ENCODE peak calls at places on chromosomes 6 and 20, in eight cellular contexts. Q is GM20000, S is MCF 10A, O is uterus, F is heart left ventricle, V is kidney epithelial cell, T is endothelial cell, I is AG04449. U is an unnamed sample.

GRCh38 chr6:143843689-143844405 is 709 bp downstream of the LTV1 start:
- DNase-seq in O (no peak), Q (no peak), S (peak), F (no peak), I (no peak), T (no peak), V (no peak), U (no peak)

GRCh38 chr6:44176935-44177509 is 18.4 kb downstream of the CAPN11 start:
- DNase-seq in S (no peak), O (no peak), Q (peak), I (no peak), V (no peak), F (no peak), T (no peak), U (peak)

GRCh38 chr6:36334832-36335459 is 1.7 kb downstream of the BNIP5 start:
- DNase-seq in V (no peak), T (no peak), I (no peak), S (no peak), Q (no peak), F (no peak), O (no peak), U (no peak)

GRCh38 chr6:17600527-17601388 is 656 bp downstream of the FAM8A1 start:
- DNase-seq in Q (peak), V (no peak), I (no peak), O (peak), S (peak), T (peak), F (peak), U (peak)

GRCh38 chr20:45400346-45401031 is 7.6 kb upstream of the DBNDD2 start:
- DNase-seq in S (no peak), O (no peak), I (no peak), T (no peak), Q (no peak), F (no peak), V (no peak), U (no peak)

GRCh38 chr20:57465943-57466342 is 59.0 kb downstream of the CTCFL start:
- DNase-seq in O (no peak), S (no peak), F (no peak), I (no peak), T (no peak), Q (no peak), V (no peak), U (no peak)

GRCh38 chr20:4966826-4967751 is 34.2 kb downstream of the SLC23A2 start:
- DNase-seq in Q (no peak), S (no peak), V (no peak), O (no peak), T (no peak), F (no peak), I (no peak), U (no peak)

GRCh38 chr6:2063547-2063946 is 181.9 kb downstream of the GMDS start:
- DNase-seq in S (no peak), O (no peak), Q (no peak), V (no peak), F (no peak), T (no peak), I (no peak), U (no peak)

GRCh38 chr6:108114861-108115597 is 40.5 kb upstream of the OSTM1 start:
- DNase-seq in I (no peak), O (no peak), V (no peak), F (peak), T (peak), S (no peak), Q (no peak), U (no peak)

GRCh38 chr6:112015725-112016124 is 38.2 kb upstream of the CCN6 start:
- DNase-seq in S (no peak), V (no peak), T (no peak), O (no peak), Q (no peak), F (no peak), I (no peak), U (no peak)

GRCh38 chr20:63529180-63529860 is 7.9 kb downstream of the PTK6 start:
- DNase-seq in O (no peak), F (peak), V (no peak), Q (no peak), T (no peak), I (no peak), S (no peak), U (no peak)

GRCh38 chr6:105986998-105987397 is 99.1 kb upstream of the PRDM1 start:
- DNase-seq in S (no peak), Q (no peak), T (no peak), I (no peak), V (no peak), F (no peak), O (no peak), U (no peak)

GRCh38 chr20:48621256-48622078 is 206.3 kb downstream of the PREX1 start:
- DNase-seq in O (no peak), T (no peak), V (no peak), I (no peak), S (no peak), Q (no peak), F (no peak), U (no peak)

GRCh38 chr6:41535766-41536165 is 10.4 kb upstream of the FOXP4 start:
- DNase-seq in V (no peak), I (no peak), O (no peak), Q (no peak), F (no peak), T (no peak), S (peak), U (no peak)

GRCh38 chr20:43863821-43864544 is 50.7 kb upstream of the TOX2 start:
- DNase-seq in Q (no peak), I (no peak), F (no peak), T (no peak), S (no peak), V (no peak), O (no peak), U (no peak)

GRCh38 chr20:51703446-51704287 is 64.5 kb downstream of the ATP9A start:
- DNase-seq in F (no peak), V (no peak), T (no peak), Q (no peak), I (no peak), O (no peak), S (no peak), U (no peak)

GRCh38 chr6:16764188-16764950 is 3.1 kb upstream of the ATXN1 start:
- DNase-seq in S (no peak), F (no peak), O (no peak), V (no peak), I (no peak), Q (peak), T (no peak), U (peak)

DNA sequence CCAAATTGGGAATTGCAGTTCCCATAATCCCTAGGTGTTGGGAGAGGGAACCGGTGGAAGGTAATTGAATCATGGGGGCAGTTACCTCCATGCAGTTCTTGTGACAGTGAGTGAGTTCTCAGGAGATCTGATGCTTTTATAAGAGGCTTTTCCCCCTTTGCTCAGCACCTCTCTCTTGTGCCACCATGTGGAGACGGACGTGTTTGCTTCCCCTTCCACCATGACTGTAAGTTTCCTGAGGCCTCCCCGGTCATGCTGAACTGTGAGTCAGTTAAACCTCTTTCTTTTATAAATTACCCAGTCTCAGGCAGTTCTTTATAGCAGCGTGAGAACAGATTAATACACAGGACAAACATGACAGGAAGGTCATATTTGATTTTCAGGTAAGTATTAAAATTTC is 25.3 kb upstream of the HECA start:
- DNase-seq in O (no peak), V (no peak), I (no peak), Q (no peak), F (no peak), S (peak), T (peak), U (no peak)
- TF ChIP-seq CTCF in O (no peak), V (no peak), I (peak), Q (peak), F (peak), S (no peak), T (no peak), U (peak)

DNA sequence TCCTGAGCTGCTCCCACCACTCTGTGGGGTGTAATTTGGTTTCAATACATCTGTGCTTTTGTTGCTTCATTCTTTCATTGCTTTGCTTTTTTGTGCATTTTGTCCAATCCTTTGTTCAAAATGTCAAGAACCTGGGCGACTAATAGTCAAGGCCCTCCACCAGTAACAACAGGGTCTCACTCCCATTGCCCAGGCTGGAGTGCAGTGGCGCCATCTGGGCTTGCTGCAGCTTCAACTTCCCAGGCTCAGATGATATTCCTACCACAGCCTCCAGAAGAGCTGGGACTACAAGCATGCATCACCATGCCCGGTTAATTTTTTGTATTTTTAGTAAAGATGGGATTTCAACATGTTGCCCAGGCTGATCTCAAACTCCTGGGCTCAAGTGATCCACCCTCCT is 169.2 kb downstream of the EYA2 start:
- DNase-seq in I (no peak), V (no peak), S (no peak), T (no peak), F (no peak), O (no peak), Q (no peak), U (no peak)
- TF ChIP-seq CTCF in I (no peak), V (no peak), S (no peak), T (no peak), F (no peak), O (no peak), Q (no peak), U (no peak)

GRCh38 chr20:11180186-11180585 is 506.4 kb upstream of the JAG1 start:
- DNase-seq in O (no peak), Q (no peak), F (no peak), S (no peak), V (no peak), I (no peak), T (no peak), U (no peak)

GRCh38 chr20:11176431-11176830 is 502.6 kb upstream of the JAG1 start:
- DNase-seq in V (no peak), I (no peak), O (no peak), F (no peak), Q (no peak), S (no peak), T (no peak), U (no peak)

GRCh38 chr20:11182715-11183114 is 508.9 kb upstream of the JAG1 start:
- DNase-seq in O (no peak), T (no peak), Q (no peak), S (no peak), V (no peak), F (no peak), I (no peak), U (no peak)

GRCh38 chr20:11181964-11182363 is 508.2 kb upstream of the JAG1 start:
- DNase-seq in O (no peak), S (no peak), Q (no peak), F (no peak), T (no peak), V (no peak), I (no peak), U (no peak)

GRCh38 chr20:11178946-11179654 is 505.3 kb upstream of the JAG1 start:
- DNase-seq in S (peak), F (no peak), T (no peak), O (no peak), I (peak), Q (no peak), V (peak), U (no peak)
- TF ChIP-seq CTCF in S (peak), F (no peak), T (no peak), O (no peak), I (no peak), Q (no peak), V (peak), U (no peak)

GRCh38 chr6:165855856-165856255 is 192.8 kb upstream of the PDE10A start:
- DNase-seq in S (no peak), Q (no peak), F (no peak), I (no peak), O (no peak), T (no peak), V (no peak), U (no peak)

GRCh38 chr6:165861226-165861625 is 198.2 kb upstream of the PDE10A start:
- DNase-seq in F (no peak), O (no peak), I (no peak), V (no peak), S (no peak), Q (no peak), T (no peak), U (no peak)

GRCh38 chr6:165854863-165855593 is 192.0 kb upstream of the PDE10A start:
- DNase-seq in V (no peak), I (no peak), T (no peak), Q (no peak), O (no peak), F (no peak), S (no peak), U (no peak)

GRCh38 chr6:165854061-165854862 is 191.2 kb upstream of the PDE10A start:
- DNase-seq in V (no peak), F (no peak), Q (no peak), S (no peak), O (no peak), T (peak), I (no peak), U (no peak)

DNA sequence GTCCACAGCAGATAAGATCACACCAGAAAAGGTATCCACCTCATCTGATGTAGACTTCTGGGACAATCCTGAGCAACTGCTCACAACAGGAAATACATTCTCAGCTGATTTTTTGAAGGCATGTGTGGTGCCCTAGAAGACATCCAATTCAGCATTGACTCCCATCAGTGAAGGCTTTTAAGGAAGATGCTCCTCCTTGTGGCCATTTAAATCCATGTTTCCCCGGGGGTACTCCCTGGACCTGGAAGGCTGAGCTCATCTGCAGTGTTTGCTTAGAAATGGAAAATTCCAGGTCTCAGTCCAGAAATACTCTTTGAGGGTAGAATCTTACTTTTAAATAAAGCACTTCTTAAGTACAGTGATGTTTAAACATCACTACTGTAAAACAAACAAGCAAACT is 195.5 kb upstream of the PDE10A start:
- DNase-seq in T (peak), F (no peak), V (no peak), O (no peak), Q (no peak), S (no peak), I (no peak), U (no peak)
- TF ChIP-seq CTCF in T (no peak), F (no peak), V (peak), O (no peak), Q (no peak), S (no peak), I (no peak), U (no peak)

DNA sequence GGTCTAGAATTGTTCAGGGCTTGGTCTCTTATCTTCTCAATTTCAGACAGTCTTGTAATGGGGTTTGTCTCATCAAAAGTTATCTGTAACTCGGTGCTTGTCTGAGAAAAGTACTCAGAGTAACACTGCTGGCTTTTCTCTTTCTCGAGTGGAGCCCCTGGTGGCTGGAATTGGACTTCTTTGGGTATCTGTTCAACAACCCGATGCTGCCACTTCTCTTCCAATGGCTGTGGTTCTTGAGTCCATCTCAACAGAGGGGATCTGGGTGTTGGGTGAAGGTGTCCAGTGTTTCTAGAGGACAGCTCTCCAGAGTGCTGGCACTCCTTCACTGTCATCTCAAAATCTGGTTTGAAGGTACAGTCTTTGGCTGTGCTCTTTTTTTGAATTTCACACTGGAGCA is 24.6 kb downstream of the DST start:
- DNase-seq in V (no peak), I (no peak), T (no peak), S (no peak), Q (no peak), O (no peak), F (no peak), U (no peak)
- TF ChIP-seq CTCF in V (peak), I (no peak), T (peak), S (peak), Q (no peak), O (no peak), F (no peak), U (no peak)

DNA sequence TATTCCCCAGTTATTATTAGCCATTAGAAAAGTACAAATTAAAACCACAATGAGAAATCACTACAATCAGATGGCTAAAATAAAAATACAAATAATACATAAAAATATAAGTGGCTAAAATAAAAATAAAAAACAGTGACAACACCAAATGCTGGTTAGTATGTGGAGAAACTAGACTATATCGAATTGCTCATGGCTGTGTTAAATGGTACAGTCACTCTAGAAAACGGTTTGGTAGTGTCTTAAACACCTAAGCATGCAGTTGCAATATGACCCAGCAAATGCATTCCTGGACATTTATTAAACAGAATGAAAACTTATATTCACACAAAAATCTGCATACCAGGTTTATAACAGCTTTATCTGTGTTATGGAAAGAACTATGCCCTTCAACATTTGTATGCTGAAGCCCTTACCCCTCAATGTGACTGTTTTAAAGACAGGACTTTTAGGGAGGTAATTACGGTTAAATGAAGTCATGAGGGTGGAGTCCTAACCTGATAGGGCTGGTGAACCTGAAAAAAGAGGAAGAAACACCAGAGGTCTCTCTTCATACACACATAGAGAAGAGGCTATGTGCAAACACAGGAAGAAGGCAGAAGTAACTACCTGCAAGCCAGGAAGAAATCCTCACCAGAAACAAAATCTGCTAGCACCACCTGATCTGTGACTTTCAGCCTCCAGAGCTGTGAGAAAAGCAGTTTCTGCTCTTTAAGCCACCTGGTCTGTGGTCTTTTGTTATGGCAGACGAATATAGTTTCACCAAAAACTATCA is 84.9 kb downstream of the ASCC3 start:
- DNase-seq in O (no peak), S (no peak), Q (peak), V (no peak), I (no peak), T (no peak), F (no peak), U (no peak)
- TF ChIP-seq CTCF in O (no peak), S (no peak), Q (no peak), V (no peak), I (no peak), T (no peak), F (no peak), U (peak)

GRCh38 chr20:2387580-2387979 is 6.9 kb downstream of the TGM6 start:
- DNase-seq in Q (no peak), I (no peak), V (no peak), F (no peak), O (no peak), S (no peak), T (no peak), U (no peak)

GRCh38 chr20:2386516-2387179 is 5.9 kb downstream of the TGM6 start:
- DNase-seq in I (peak), Q (no peak), V (no peak), O (no peak), S (peak), T (no peak), F (no peak), U (no peak)

GRCh38 chr20:2385026-2385425 is 4.3 kb downstream of the TGM6 start:
- DNase-seq in I (no peak), Q (no peak), T (no peak), V (no peak), O (no peak), S (no peak), F (no peak), U (no peak)

GRCh38 chr20:2385496-2385895 is 4.8 kb downstream of the TGM6 start:
- DNase-seq in Q (no peak), T (no peak), I (no peak), S (no peak), V (no peak), F (no peak), O (no peak), U (no peak)

GRCh38 chr20:2387180-2387577 is 6.5 kb downstream of the TGM6 start:
- DNase-seq in F (no peak), Q (peak), O (no peak), T (peak), S (peak), I (no peak), V (no peak), U (peak)
- TF ChIP-seq CTCF in F (no peak), Q (peak), O (no peak), T (peak), S (peak), I (peak), V (peak), U (peak)

DNA sequence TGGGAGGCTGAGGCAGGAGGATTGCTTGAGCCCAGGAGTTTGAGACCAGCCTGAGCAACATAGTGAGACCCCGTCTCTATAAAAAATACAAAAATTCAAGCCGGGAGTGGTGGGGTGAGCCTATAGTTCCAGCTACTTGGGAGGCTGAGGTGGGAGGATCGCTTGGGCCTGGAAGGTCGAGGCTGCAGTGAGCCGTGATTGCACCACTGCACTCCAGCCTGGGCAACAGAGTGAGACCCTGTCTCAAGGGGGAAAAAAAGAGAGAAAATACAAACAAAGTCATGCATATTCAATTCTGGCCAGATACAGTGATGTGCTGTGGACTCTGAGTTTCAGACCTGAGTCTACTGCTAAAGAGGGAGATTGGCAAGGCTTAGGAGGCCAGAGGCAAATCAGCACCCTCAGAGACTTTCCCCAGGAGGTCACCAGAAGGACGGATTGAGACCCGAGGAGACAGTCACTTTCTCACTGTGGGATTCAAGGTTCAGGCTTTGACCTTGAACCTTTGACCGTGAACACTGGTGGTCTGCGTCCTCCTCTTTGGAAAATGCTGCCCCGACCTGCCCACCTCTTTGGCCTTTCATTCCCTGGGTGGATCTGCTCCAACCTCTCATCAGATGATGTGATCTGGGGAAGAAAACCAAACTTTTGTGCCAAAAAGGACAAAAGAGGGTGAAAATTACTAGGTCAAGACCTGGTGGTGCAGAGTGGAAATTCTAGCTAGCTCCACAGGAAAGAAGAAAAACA is 31.2 kb downstream of the TGM2 start:
- DNase-seq in Q (no peak), T (no peak), I (no peak), F (no peak), V (no peak), S (no peak), O (no peak), U (no peak)
- TF ChIP-seq CTCF in Q (no peak), T (no peak), I (no peak), F (no peak), V (no peak), S (no peak), O (no peak), U (no peak)